ENCODE peak calls at places on chromosomes 13 and 19, in four cellular contexts. T is substantia nigra; D is activated CD4-positive, alpha-beta T cell treated with anti-CD3 and anti-CD28 coated beads, Interleukin-2, amount 50 U/mL, for 4 hours; W is GM10248. Z is an unnamed sample.

GRCh38 chr13:108609353-108609752 is 20.1 kb upstream of the MYO16 start:
- DNase-seq in D (no peak), T (no peak), W (no peak), Z (no peak)

GRCh38 chr13:40984670-40985366 is 34.3 kb downstream of the ELF1 start:
- DNase-seq in T (no peak), D (no peak), W (no peak), Z (no peak)

GRCh38 chr13:80755925-80756324 is 415.0 kb upstream of the SPRY2 start:
- DNase-seq in D (no peak), W (no peak), T (no peak), Z (no peak)

GRCh38 chr13:110485604-110486003 is 75.9 kb downstream of the RAB20 start:
- DNase-seq in T (no peak), D (no peak), W (no peak), Z (no peak)

GRCh38 chr13:44734204-44734707 is 158.1 kb upstream of the TSC22D1 start:
- DNase-seq in T (no peak), W (no peak), D (no peak), Z (no peak)

GRCh38 chr19:24159707-24160106 is 72.7 kb downstream of the ZNF254 start:
- DNase-seq in T (no peak), W (no peak), D (no peak), Z (no peak)

GRCh38 chr19:49497047-49497789 is 984 bp downstream of the RPS11 start:
- DNase-seq in T (peak; percentile 25), W (peak; percentile 56), D (peak; percentile 70), Z (peak; percentile 63)

GRCh38 chr13:74115138-74115537 is 19.1 kb downstream of the KLF12 start:
- DNase-seq in D (no peak), T (no peak), W (no peak), Z (no peak)

GRCh38 chr19:53606031-53606430 is 25.8 kb upstream of the DPRX start:
- DNase-seq in D (no peak), T (no peak), W (no peak), Z (no peak)

GRCh38 chr19:10618846-10619245 is 6.5 kb upstream of the SLC44A2 start:
- DNase-seq in W (no peak), T (no peak), D (no peak), Z (no peak)

GRCh38 chr19:3068071-3068470 is 5.8 kb upstream of the TLE5 start:
- DNase-seq in T (no peak), D (no peak), W (no peak), Z (no peak)

GRCh38 chr13:43426355-43426754 is 360.4 kb downstream of the ENOX1 start:
- DNase-seq in D (no peak), T (no peak), W (no peak), Z (no peak)

GRCh38 chr13:73929287-73929932 is 204.8 kb downstream of the KLF12 start:
- DNase-seq in W (no peak), T (no peak), D (no peak), Z (no peak)

GRCh38 chr19:5091576-5092215 is 122.8 kb downstream of the KDM4B start:
- DNase-seq in D (no peak), T (no peak), W (no peak), Z (no peak)

GRCh38 chr19:48102870-48103751 is 7.5 kb downstream of the PLA2G4C start:
- DNase-seq in T (no peak), D (no peak), W (no peak), Z (peak; percentile 9)

GRCh38 chr19:41376241-41376997 is at the start of gene TMEM91:
- DNase-seq in T (no peak), W (no peak), D (no peak), Z (no peak)

GRCh38 chr13:86135856-86136255 is 336.6 kb upstream of the SLITRK6 start:
- DNase-seq in D (no peak), W (no peak), T (no peak), Z (no peak)

GRCh38 chr13:113044431-113045114 is 61.0 kb upstream of the F7 start:
- DNase-seq in T (peak; percentile 91), D (no peak), W (no peak), Z (no peak)

GRCh38 chr19:40119380-40119779 is 28.6 kb upstream of the ZNF780A start:
- DNase-seq in W (no peak), T (no peak), D (no peak), Z (no peak)

GRCh38 chr19:58551577-58552471 is 3.1 kb downstream of the CHMP2A start:
- DNase-seq in W (no peak), D (no peak), T (no peak), Z (no peak)

GRCh38 chr19:6236310-6237291 is 43.2 kb downstream of the MLLT1 start:
- DNase-seq in T (no peak), W (no peak), D (no peak), Z (no peak)

GRCh38 chr13:99758465-99759162 is 213.0 kb downstream of the ZIC5 start:
- DNase-seq in T (no peak), W (no peak), D (no peak), Z (no peak)

GRCh38 chr13:73411067-73411809 is 352.4 kb downstream of the KLF5 start:
- DNase-seq in T (no peak), W (no peak), D (no peak), Z (no peak)

GRCh38 chr13:43908156-43909126 is 28.7 kb downstream of the LACC1 start:
- DNase-seq in T (no peak), D (no peak), W (no peak), Z (no peak)

GRCh38 chr13:113730145-113730750 is 28.8 kb upstream of the TMEM255B start:
- DNase-seq in D (no peak), T (no peak), W (no peak), Z (no peak)

GRCh38 chr19:56158170-56158757 is 17.2 kb downstream of the ZNF444 start:
- DNase-seq in T (no peak), W (no peak), D (no peak), Z (no peak)

GRCh38 chr19:35236638-35237400 is 8.3 kb upstream of the FAM187B start:
- DNase-seq in T (no peak), W (no peak), D (no peak), Z (no peak)

GRCh38 chr19:5125797-5126497 is 157.0 kb downstream of the KDM4B start:
- DNase-seq in W (no peak), D (no peak), T (no peak), Z (no peak)